ENCODE peak calls at places on chromosomes 7 and 10, in four cellular contexts. One of them, this sample, is unnamed.

GRCh38 chr7:121561717-121562116 is 165.6 kb upstream of the FAM3C start:
- DNase-seq in H9: no peak
- DNase-seq in pancreas: no peak
- DNase-seq in left lung: no peak
- DNase-seq in this sample: no peak

GRCh38 chr7:6172331-6173295 is 99.8 kb downstream of the CYTH3 start:
- DNase-seq in pancreas: no peak
- DNase-seq in H9: no peak
- DNase-seq in left lung: no peak
- DNase-seq in this sample: no peak

GRCh38 chr10:101135151-101136006 is 4.3 kb downstream of the TLX1 start:
- DNase-seq in pancreas: no peak
- DNase-seq in H9: peak; percentile 40
- DNase-seq in left lung: no peak
- DNase-seq in this sample: no peak

GRCh38 chr10:8045728-8046494 is 8.6 kb upstream of the GATA3 start:
- DNase-seq in left lung: no peak
- DNase-seq in H9: no peak
- DNase-seq in pancreas: no peak
- DNase-seq in this sample: no peak

GRCh38 chr10:98340261-98340675 is 72.3 kb upstream of the LOXL4 start:
- DNase-seq in left lung: no peak
- DNase-seq in pancreas: no peak
- DNase-seq in H9: no peak
- DNase-seq in this sample: no peak

GRCh38 chr10:7314068-7314646 is 96.7 kb downstream of the SFMBT2 start:
- DNase-seq in H9: no peak
- DNase-seq in left lung: no peak
- DNase-seq in pancreas: no peak
- DNase-seq in this sample: no peak

GRCh38 chr7:20304366-20304765 is 26.3 kb upstream of the ITGB8 start:
- DNase-seq in pancreas: no peak
- DNase-seq in left lung: no peak
- DNase-seq in H9: no peak
- DNase-seq in this sample: no peak

GRCh38 chr10:111356571-111356970 is 279.7 kb downstream of the ADRA2A start:
- DNase-seq in left lung: no peak
- DNase-seq in H9: no peak
- DNase-seq in pancreas: no peak
- DNase-seq in this sample: no peak

GRCh38 chr7:45171946-45172345 is 14.4 kb downstream of the RAMP3 start:
- DNase-seq in pancreas: no peak
- DNase-seq in H9: no peak
- DNase-seq in left lung: no peak
- DNase-seq in this sample: no peak

GRCh38 chr7:151689196-151689971 is 169.7 kb upstream of the RHEB start:
- DNase-seq in H9: no peak
- DNase-seq in left lung: peak; percentile 86
- DNase-seq in pancreas: peak; percentile 50
- DNase-seq in this sample: no peak

GRCh38 chr10:72692897-72693598 is 1.1 kb downstream of the MCU start:
- DNase-seq in H9: no peak
- DNase-seq in left lung: no peak
- DNase-seq in pancreas: no peak
- DNase-seq in this sample: no peak

GRCh38 chr10:33899578-33900531 is 565.4 kb upstream of the NRP1 start:
- DNase-seq in pancreas: no peak
- DNase-seq in H9: no peak
- DNase-seq in left lung: no peak
- DNase-seq in this sample: peak; percentile 37

GRCh38 chr7:65250697-65251395 is 122.8 kb upstream of the ZNF92 start:
- DNase-seq in H9: peak; percentile 39
- DNase-seq in pancreas: no peak
- DNase-seq in left lung: no peak
- DNase-seq in this sample: no peak

GRCh38 chr7:105866124-105866801 is 10.1 kb downstream of the ATXN7L1 start:
- DNase-seq in H9: no peak
- DNase-seq in pancreas: no peak
- DNase-seq in left lung: no peak
- DNase-seq in this sample: no peak

GRCh38 chr10:47294501-47294900 is 5.5 kb upstream of the GDF10 start:
- DNase-seq in left lung: no peak
- DNase-seq in pancreas: no peak
- DNase-seq in H9: peak; percentile 7
- DNase-seq in this sample: no peak

GRCh38 chr7:98250789-98251188 is 1.2 kb downstream of the TECPR1 start:
- DNase-seq in pancreas: no peak
- DNase-seq in left lung: no peak
- DNase-seq in H9: no peak
- DNase-seq in this sample: no peak

GRCh38 chr10:124301736-124302135 is 117.0 kb downstream of the OAT start:
- DNase-seq in pancreas: no peak
- DNase-seq in left lung: peak; percentile 47
- DNase-seq in H9: no peak
- DNase-seq in this sample: no peak

GRCh38 chr7:18087031-18087686 is 59.5 kb upstream of the PRPS1L1 start:
- DNase-seq in pancreas: no peak
- DNase-seq in H9: peak; percentile 39
- DNase-seq in left lung: peak; percentile 50
- DNase-seq in this sample: no peak

GRCh38 chr7:2519119-2519930 is at the start of gene LFNG:
- DNase-seq in pancreas: peak; percentile 92
- DNase-seq in left lung: peak; percentile 94
- DNase-seq in H9: peak; percentile 84
- DNase-seq in this sample: peak; percentile 55

GRCh38 chr10:122290334-122290733 is 19.2 kb downstream of the BTBD16 start:
- DNase-seq in left lung: no peak
- DNase-seq in pancreas: no peak
- DNase-seq in H9: no peak
- DNase-seq in this sample: no peak

GRCh38 chr10:79248341-79248931 is 98.8 kb upstream of the PPIF start:
- DNase-seq in left lung: peak; percentile 87
- DNase-seq in H9: no peak
- DNase-seq in pancreas: no peak
- DNase-seq in this sample: no peak

GRCh38 chr10:104925232-104925851 is 284.3 kb downstream of the SORCS3 start:
- DNase-seq in H9: peak; percentile 54
- DNase-seq in left lung: no peak
- DNase-seq in pancreas: no peak
- DNase-seq in this sample: no peak

GRCh38 chr10:78602201-78602917 is 466.4 kb upstream of the ZMIZ1 start:
- DNase-seq in pancreas: no peak
- DNase-seq in H9: peak; percentile 21
- DNase-seq in left lung: no peak
- DNase-seq in this sample: no peak

GRCh38 chr10:91389636-91390512 is 20.3 kb upstream of the HECTD2 start:
- DNase-seq in H9: no peak
- DNase-seq in left lung: no peak
- DNase-seq in pancreas: no peak
- DNase-seq in this sample: no peak

GRCh38 chr10:15725603-15726002 is 5.9 kb upstream of the ITGA8 start:
- DNase-seq in pancreas: no peak
- DNase-seq in left lung: no peak
- DNase-seq in H9: no peak
- DNase-seq in this sample: no peak

GRCh38 chr7:142357953-142358520 is 100.2 kb upstream of the PRSS58 start:
- DNase-seq in pancreas: no peak
- DNase-seq in H9: peak; percentile 64
- DNase-seq in left lung: no peak
- DNase-seq in this sample: no peak

GRCh38 chr7:47180268-47180826 is 401.6 kb downstream of the TNS3 start:
- DNase-seq in pancreas: peak; percentile 43
- DNase-seq in H9: peak; percentile 52
- DNase-seq in left lung: no peak
- DNase-seq in this sample: no peak

GRCh38 chr7:155619634-155620271 is 24.7 kb upstream of the RBM33 start:
- DNase-seq in pancreas: no peak
- DNase-seq in left lung: no peak
- DNase-seq in H9: no peak
- DNase-seq in this sample: no peak

GRCh38 chr10:78194539-78195402 is 161.1 kb downstream of the RPS24 start:
- DNase-seq in left lung: no peak
- DNase-seq in H9: no peak
- DNase-seq in pancreas: no peak
- DNase-seq in this sample: no peak

GRCh38 chr7:11579141-11579540 is 252.9 kb downstream of the THSD7A start:
- DNase-seq in pancreas: no peak
- DNase-seq in left lung: no peak
- DNase-seq in H9: no peak
- DNase-seq in this sample: no peak

GRCh38 chr10:66586073-66586472 is 339.8 kb upstream of the LRRTM3 start:
- DNase-seq in left lung: no peak
- DNase-seq in H9: peak; percentile 57
- DNase-seq in pancreas: no peak
- DNase-seq in this sample: no peak

GRCh38 chr7:92880212-92881090 is 44.1 kb upstream of the CDK6 start:
- DNase-seq in H9: peak; percentile 77
- DNase-seq in pancreas: no peak
- DNase-seq in left lung: no peak
- DNase-seq in this sample: no peak

GRCh38 chr10:25758041-25758457 is 176.0 kb upstream of the MYO3A start:
- DNase-seq in H9: peak; percentile 42
- DNase-seq in pancreas: no peak
- DNase-seq in left lung: no peak
- DNase-seq in this sample: peak; percentile 0

GRCh38 chr7:142749218-142749993 is at the start of gene PRSS1:
- DNase-seq in left lung: no peak
- DNase-seq in H9: no peak
- DNase-seq in pancreas: peak; percentile 84
- DNase-seq in this sample: no peak

GRCh38 chr7:93043393-93043985 is 74.3 kb downstream of the SAMD9 start:
- DNase-seq in left lung: peak; percentile 76
- DNase-seq in H9: peak; percentile 50
- DNase-seq in pancreas: no peak
- DNase-seq in this sample: no peak

DNA sequence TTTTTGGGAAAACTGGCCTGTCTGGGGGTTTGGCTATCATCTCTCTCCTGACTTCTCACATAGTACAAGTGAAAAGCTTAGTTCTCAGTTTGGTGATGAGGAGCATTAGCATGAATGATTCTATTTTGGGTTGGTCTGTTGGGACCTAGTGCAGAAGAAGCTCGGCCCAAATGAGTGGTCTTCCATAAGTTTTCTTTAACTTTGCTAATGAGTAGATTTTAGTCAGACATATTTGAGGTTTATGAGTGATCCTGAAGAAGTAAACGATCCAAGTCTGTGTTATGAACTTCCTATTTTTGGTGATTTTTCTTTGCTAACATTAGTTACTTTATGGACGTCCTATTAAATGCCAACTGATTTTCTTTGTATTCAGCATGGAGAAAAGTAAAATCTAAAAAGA is 51.7 kb upstream of the CALD1 start:
- DNase-seq in left lung: no peak
- DNase-seq in pancreas: no peak
- DNase-seq in H9: no peak
- DNase-seq in this sample: no peak
- H3K27ac ChIP-seq in left lung: no peak overlapping the region
- H3K27ac ChIP-seq in pancreas: no peak overlapping the region
- H3K27ac ChIP-seq in H9: no peak overlapping the region
- H3K27ac ChIP-seq in this sample: no peak overlapping the region

DNA sequence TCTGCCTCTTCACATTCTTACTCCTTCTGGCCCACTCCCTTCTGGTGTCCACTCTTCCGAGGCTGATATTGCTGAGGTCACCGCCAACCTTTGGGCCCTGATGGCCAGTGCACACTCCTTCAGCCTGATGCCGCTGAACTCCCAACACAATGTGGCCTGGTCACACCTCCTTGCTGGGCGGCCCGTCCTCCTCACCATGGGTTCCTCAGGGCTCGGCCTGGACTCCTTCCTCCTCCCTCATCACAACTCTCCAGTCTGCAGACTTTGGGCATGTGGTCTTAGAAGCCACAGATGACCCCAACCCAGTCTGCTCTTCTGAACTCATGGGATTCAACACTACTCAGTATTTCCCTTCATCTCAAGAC is 583.0 kb upstream of the MGMT start:
- DNase-seq in left lung: no peak
- DNase-seq in H9: no peak
- DNase-seq in pancreas: no peak
- DNase-seq in this sample: no peak
- H3K27ac ChIP-seq in left lung: no peak overlapping the region
- H3K27ac ChIP-seq in H9: no peak overlapping the region
- H3K27ac ChIP-seq in pancreas: no peak overlapping the region
- H3K27ac ChIP-seq in this sample: no peak overlapping the region

DNA sequence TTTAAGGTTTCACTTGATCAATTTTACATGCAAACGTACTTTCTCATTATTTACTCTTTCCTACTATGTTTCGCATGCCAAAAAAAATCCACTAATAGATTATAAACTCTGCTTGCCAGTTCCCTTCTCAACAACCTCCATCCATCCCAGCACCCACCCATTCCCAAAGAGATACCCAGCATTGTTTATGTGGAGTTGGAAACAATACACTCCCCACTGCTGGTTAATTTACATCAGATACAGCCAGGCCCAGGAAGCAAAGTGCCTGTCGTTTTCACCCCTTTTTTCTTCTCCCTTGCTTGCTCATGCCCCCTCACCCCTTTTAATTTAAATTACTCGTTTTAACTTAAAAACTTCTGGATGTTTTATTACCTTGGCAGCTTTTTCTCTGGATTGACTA is 59.9 kb downstream of the HIBADH start:
- DNase-seq in left lung: no peak
- DNase-seq in pancreas: no peak
- DNase-seq in H9: peak; percentile 55
- DNase-seq in this sample: no peak
- H3K27ac ChIP-seq in left lung: no peak overlapping the region
- H3K27ac ChIP-seq in pancreas: no peak overlapping the region
- H3K27ac ChIP-seq in H9: no peak overlapping the region
- H3K27ac ChIP-seq in this sample: no peak overlapping the region

GRCh38 chr10:74589226-74589673 is 237.2 kb upstream of the KAT6B start:
- DNase-seq in H9: no peak
- DNase-seq in pancreas: peak; percentile 92
- DNase-seq in left lung: no peak
- DNase-seq in this sample: peak; percentile 8
- H3K27ac ChIP-seq in H9: no peak overlapping the region
- H3K27ac ChIP-seq in pancreas: peak overlapping the region; percentile 51
- H3K27ac ChIP-seq in left lung: peak overlapping the region; percentile 35
- H3K27ac ChIP-seq in this sample: no peak overlapping the region